ENCODE peak calls at places on chromosomes 4 and X, in four cellular contexts. D, F, Y and S are unnamed samples.
A peak's percentile ranks its signal among the peaks of the same experiment; 100 is the strongest.

GRCh38 chr4:176261481-176261880 is 7.5 kb downstream of the ASB5 start:
- DNase-seq in Y (no peak), D (no peak), F (no peak), S (no peak)

GRCh38 chrX:154546354-154547244 is at the start of gene G6PD:
- DNase-seq in F (peak; percentile 77), D (peak; percentile 73), Y (no peak), S (peak; percentile 62)

GRCh38 chr4:26522478-26522877 is 32.2 kb upstream of the CCKAR start:
- DNase-seq in Y (no peak), D (no peak), F (no peak), S (no peak)

GRCh38 chrX:130086414-130087207 is 23.7 kb downstream of the ELF4 start:
- DNase-seq in D (no peak), F (no peak), Y (peak; percentile 10), S (peak; percentile 68)

GRCh38 chrX:114584983-114585842 is 1.3 kb downstream of the HTR2C start:
- DNase-seq in Y (no peak), D (no peak), F (no peak), S (no peak)

GRCh38 chrX:125203737-125204578 is 115.7 kb upstream of the TEX13C start:
- DNase-seq in Y (no peak), D (no peak), F (no peak), S (no peak)

GRCh38 chrX:112832481-112833095 is 8.0 kb downstream of the AMOT start:
- DNase-seq in F (no peak), Y (no peak), D (peak; percentile 77), S (no peak)

GRCh38 chr4:66000500-66001117 is 330.3 kb upstream of the EPHA5 start:
- DNase-seq in F (no peak), D (no peak), Y (no peak), S (no peak)

GRCh38 chrX:135649561-135649960 is 63.9 kb upstream of the CT45A1 start:
- DNase-seq in F (no peak), Y (no peak), D (no peak), S (no peak)

GRCh38 chr4:77308843-77309242 is 151.8 kb downstream of the CCNG2 start:
- DNase-seq in F (peak; percentile 54), D (no peak), Y (no peak), S (no peak)
- TF ChIP-seq CTCF in F (peak; percentile 55), D (no peak), Y (no peak), S (no peak)

DNA sequence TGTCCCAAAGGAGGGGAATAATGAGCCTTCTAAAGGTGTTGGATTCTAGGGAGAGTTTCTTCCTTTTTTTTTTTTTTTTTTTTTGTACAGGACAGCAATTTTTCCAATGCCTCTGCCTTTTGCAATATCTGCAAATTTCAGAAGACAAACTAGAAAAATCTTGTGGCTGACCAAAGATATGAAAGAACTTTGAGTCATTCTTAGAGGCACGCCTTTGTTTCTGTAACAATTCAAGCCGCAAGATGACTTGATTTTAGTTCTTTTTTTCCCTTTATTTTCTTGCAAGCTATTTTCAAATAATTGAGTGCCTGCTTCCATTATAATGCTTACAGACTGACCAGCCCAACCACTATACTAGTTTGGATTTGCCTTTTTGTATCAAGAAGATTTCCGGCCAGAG is 47.6 kb upstream of the UXT start:
- DNase-seq in F (peak; percentile 66), Y (no peak), D (no peak), S (no peak)
- H3K27ac ChIP-seq in F (no peak overlapping the region), Y (no peak overlapping the region), D (no peak overlapping the region), S (no peak overlapping the region)

GRCh38 chrX:54746928-54747327 is 51.1 kb downstream of the ITIH6 start:
- DNase-seq in D (no peak), Y (no peak), F (no peak), S (no peak)

GRCh38 chrX:54745676-54746075 is 52.4 kb downstream of the ITIH6 start:
- DNase-seq in F (no peak), D (no peak), Y (no peak), S (no peak)

GRCh38 chrX:54747713-54748393 is 50.2 kb downstream of the ITIH6 start:
- DNase-seq in Y (no peak), F (no peak), D (no peak), S (no peak)

DNA sequence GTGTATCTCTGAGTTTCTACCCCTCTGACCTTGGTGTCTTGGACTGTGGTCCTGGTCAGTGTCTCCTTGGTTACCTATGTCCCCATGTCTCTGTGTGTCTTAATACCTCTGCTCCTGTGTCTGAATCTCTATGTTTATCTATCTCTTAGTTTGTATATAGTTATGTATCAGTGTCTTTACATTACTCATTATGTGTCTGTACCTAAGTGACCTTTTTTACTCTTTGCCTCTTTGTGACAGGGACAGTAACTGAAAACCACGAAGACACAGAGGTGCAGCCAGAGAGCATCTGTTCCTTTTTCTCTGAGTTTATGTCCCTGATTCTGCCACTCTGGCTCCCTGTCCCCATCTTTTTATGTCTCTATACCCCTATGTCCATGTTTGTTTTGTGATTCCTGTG is 49.4 kb downstream of the ITIH6 start:
- DNase-seq in Y (no peak), D (no peak), F (no peak), S (no peak)
- H3K9me3 ChIP-seq in Y (no peaks in the 10 kb centered on the region), D (no peaks in the 10 kb centered on the region), F (no peaks in the 10 kb centered on the region), S (no peaks in the 10 kb centered on the region)

GRCh38 chrX:28659269-28659668 is 72.0 kb downstream of the IL1RAPL1 start:
- DNase-seq in D (no peak), Y (no peak), F (no peak), S (no peak)
- TF ChIP-seq CTCF in D (no peak), Y (no peak), F (peak; percentile 10), S (no peak)

DNA sequence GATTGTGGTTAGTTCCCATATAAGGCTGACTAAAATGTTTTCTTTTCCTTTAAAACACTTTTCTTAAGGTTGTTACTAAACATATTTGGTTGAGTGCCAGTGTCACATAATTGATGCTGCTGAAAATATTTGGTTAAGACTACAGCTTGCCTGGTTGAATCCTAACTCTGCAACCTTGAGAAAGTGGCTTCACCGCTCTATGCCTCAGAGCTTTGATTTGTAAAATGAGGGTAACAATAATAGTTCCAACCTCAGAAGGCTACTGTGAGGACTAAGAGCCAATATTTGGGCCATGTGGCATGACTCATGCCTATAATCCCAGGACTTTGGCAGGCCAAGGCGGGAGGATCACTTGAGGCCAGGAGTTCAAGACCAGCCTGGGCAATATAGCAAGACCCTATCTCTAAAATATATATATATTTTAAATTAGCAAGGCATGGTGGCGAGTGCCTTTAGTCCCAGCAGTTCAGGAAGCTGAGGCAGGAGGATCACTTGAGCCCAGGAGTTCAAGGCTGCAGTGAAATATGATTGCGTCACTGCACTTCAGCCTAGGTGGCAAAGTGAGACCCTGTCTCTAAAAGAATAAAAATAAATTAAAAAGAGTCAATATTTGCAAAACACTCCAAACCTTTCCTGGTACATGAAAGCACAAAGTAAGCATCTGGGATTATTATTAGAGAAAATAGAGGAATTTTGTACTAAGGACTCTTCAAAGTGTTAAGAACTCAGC is 7.1 kb upstream of the NEIL3 start:
- DNase-seq in D (no peak), Y (no peak), F (no peak), S (no peak)
- H3K27ac ChIP-seq in D (no peak overlapping the region), Y (no peak overlapping the region), F (no peak overlapping the region), S (no peak overlapping the region)